ENCODE peak calls at places on chromosomes 16 and 17, in five cellular contexts. G is HepG2, R is SK-N-SH, J is HCT116, N is K562. Z is an unnamed sample.

GRCh38 chr17:13597723-13598347 is 3.9 kb downstream of the HS3ST3A1 start:
- DNase-seq in J (peak; percentile 27), G (peak; percentile 45), N (peak; percentile 61), R (peak; percentile 54), Z (peak; percentile 72)

GRCh38 chr17:78682363-78682762 is 99.7 kb downstream of the CYTH1 start:
- DNase-seq in J (no peak), N (no peak), R (no peak), G (no peak), Z (no peak)

GRCh38 chr16:8464979-8465378 is 125.3 kb downstream of the TMEM114 start:
- DNase-seq in J (no peak), R (no peak), G (no peak), N (no peak), Z (no peak)

GRCh38 chr17:79845601-79845949 is 6.3 kb upstream of the CBX4 start:
- DNase-seq in N (peak; percentile 88), J (no peak), G (peak; percentile 50), R (no peak), Z (no peak)

GRCh38 chr17:55734128-55734781 is 11.6 kb upstream of the TMEM100 start:
- DNase-seq in J (no peak), G (no peak), N (peak; percentile 51), R (peak; percentile 44), Z (no peak)

GRCh38 chr16:180101-180920 is at the start of gene HBQ1:
- DNase-seq in G (peak; percentile 21), R (peak; percentile 97), N (peak; percentile 85), J (no peak), Z (no peak)

GRCh38 chr16:53912155-53912554 is 208.2 kb downstream of the FTO start:
- DNase-seq in N (no peak), G (no peak), R (no peak), J (no peak), Z (no peak)

GRCh38 chr16:49466529-49466831 is 92.9 kb downstream of the C16orf78 start:
- DNase-seq in R (no peak), N (no peak), J (no peak), G (no peak), Z (no peak)

GRCh38 chr16:54934536-54935410 is 4.1 kb downstream of the IRX5 start:
- DNase-seq in N (no peak), R (peak; percentile 48), J (no peak), G (no peak), Z (peak; percentile 31)

GRCh38 chr16:87145181-87146176 is 171.7 kb downstream of the C16orf95 start:
- DNase-seq in G (no peak), J (peak; percentile 97), R (no peak), N (peak; percentile 84), Z (no peak)

GRCh38 chr17:37786481-37786880 is 41.6 kb upstream of the HNF1B start:
- DNase-seq in J (no peak), G (no peak), N (no peak), R (no peak), Z (no peak)

GRCh38 chr17:15511142-15511541 is 43.7 kb upstream of the CDRT4 start:
- DNase-seq in R (no peak), J (no peak), G (no peak), N (no peak), Z (no peak)

GRCh38 chr16:13962232-13962631 is 42.3 kb downstream of the ERCC4 start:
- DNase-seq in G (no peak), N (no peak), J (no peak), R (no peak), Z (no peak)

GRCh38 chr17:7440113-7440822 is 956 bp downstream of the FGF11 start:
- DNase-seq in N (peak; percentile 33), J (no peak), G (no peak), R (peak; percentile 93), Z (peak; percentile 32)

GRCh38 chr16:85628651-85629050 is 15.5 kb downstream of the GSE1 start:
- DNase-seq in J (no peak), N (peak; percentile 41), G (no peak), R (no peak), Z (no peak)

GRCh38 chr17:6429266-6429665 is 5.7 kb downstream of the AIPL1 start:
- DNase-seq in G (no peak), R (no peak), J (no peak), N (no peak), Z (no peak)

GRCh38 chr17:8788998-8789397 is 10.2 kb downstream of the MFSD6L start:
- DNase-seq in J (no peak), G (peak; percentile 54), N (no peak), R (no peak), Z (no peak)

GRCh38 chr17:2893422-2893914 is 97.2 kb downstream of the RAP1GAP2 start:
- DNase-seq in N (no peak), R (no peak), G (no peak), J (peak; percentile 90), Z (no peak)

GRCh38 chr16:78775161-78775561 is 675.7 kb downstream of the WWOX start:
- DNase-seq in G (no peak), N (no peak), J (no peak), R (no peak), Z (no peak)

GRCh38 chr17:17467720-17468119 is 9.1 kb upstream of the MED9 start:
- DNase-seq in N (no peak), R (no peak), G (no peak), J (no peak), Z (no peak)

GRCh38 chr16:13708361-13708760 is 211.6 kb upstream of the ERCC4 start:
- DNase-seq in N (no peak), R (no peak), G (no peak), J (no peak), Z (peak; percentile 64)

GRCh38 chr17:6627019-6627418 is 13.5 kb downstream of the KIAA0753 start:
- DNase-seq in J (no peak), N (no peak), R (no peak), G (no peak), Z (no peak)

GRCh38 chr17:9115446-9116265 is 94.3 kb downstream of the NTN1 start:
- DNase-seq in G (peak; percentile 4), R (peak; percentile 31), J (no peak), N (peak; percentile 9), Z (peak; percentile 43)

GRCh38 chr16:102060-102855 is 24.2 kb downstream of the MPG start:
- DNase-seq in G (no peak), N (no peak), J (no peak), R (no peak), Z (no peak)

GRCh38 chr17:67217446-67217845 is 27.6 kb downstream of the HELZ start:
- DNase-seq in R (no peak), G (no peak), J (no peak), N (peak; percentile 86), Z (no peak)

GRCh38 chr17:67216544-67217320 is 28.3 kb downstream of the HELZ start:
- DNase-seq in J (no peak), G (no peak), R (no peak), N (no peak), Z (no peak)

GRCh38 chr17:67212716-67213417 is 32.1 kb downstream of the HELZ start:
- DNase-seq in G (no peak), N (no peak), J (no peak), R (no peak), Z (no peak)

GRCh38 chr17:67218385-67218950 is 26.5 kb downstream of the HELZ start:
- DNase-seq in G (no peak), J (no peak), R (no peak), N (no peak), Z (no peak)

GRCh38 chr17:67215991-67216421 is 29.0 kb downstream of the HELZ start:
- DNase-seq in N (no peak), J (no peak), G (peak; percentile 33), R (no peak), Z (no peak)
- TF ChIP-seq JUND in N (no peak), J (no peak), G (no peak), R (no peak), Z (no peak)

DNA sequence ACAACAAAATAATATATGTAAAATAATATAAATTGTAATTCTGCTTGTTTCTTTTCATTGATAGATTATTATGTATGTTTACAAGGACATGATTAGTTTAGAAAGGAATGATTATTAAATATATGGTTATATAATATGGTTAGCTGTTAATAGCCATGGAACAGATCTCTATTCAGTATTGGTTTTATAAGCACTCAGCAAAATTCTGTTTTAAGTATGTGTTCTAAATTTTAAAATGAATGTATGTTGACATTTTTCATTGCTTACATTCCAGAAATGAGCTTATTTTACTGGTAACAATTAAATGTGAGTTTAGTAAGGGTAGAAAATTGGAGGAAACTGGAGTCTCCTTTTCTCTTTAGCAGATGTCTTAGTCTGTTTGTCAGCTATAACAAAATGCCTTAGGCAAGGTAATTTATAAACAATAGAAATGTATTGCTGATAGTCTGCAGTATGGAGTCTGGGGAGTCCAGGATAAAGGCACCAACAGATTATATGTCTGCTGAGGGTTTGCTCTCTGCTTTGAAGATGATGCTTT is 45.4 kb downstream of the NFAT5 start:
- DNase-seq in R (peak; percentile 26), J (no peak), N (no peak), G (no peak), Z (no peak)
- TF ChIP-seq JUND in R (no peak), J (no peak), N (no peak), G (no peak), Z (no peak)

DNA sequence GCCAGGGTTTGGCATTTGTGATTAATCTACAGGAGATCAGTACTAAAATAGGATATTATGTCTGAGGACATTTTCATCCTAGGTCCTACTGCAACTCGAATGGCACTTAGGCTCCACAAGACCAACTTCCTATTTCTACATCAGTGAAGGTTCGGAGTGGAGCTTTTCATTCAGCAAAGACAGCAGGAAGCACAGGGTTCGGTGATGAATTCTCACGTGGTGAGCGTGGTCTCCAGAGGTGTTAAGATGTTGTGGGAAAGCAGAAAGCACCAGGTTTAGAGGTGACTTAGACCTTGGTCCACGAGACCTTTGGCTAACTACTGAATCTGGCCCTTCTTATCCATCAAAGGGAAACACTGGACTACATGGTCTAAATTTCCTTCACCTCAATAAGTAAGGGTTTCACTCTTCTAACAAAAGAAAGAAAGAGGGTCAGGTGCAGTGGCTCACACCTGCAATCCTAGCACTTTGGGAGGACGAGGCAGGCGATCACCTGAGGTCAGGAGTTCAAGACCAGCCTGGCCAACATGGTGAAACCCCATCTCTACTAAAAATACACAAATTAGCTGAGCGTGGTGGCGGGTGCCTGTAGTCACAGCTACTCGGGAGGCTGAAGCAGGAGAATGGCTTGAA is 14.0 kb upstream of the HELZ start:
- DNase-seq in J (no peak), N (no peak), R (no peak), G (no peak), Z (no peak)
- TF ChIP-seq JUND in J (no peak), N (no peak), R (no peak), G (no peak), Z (no peak)

GRCh38 chr17:58409432-58409831 is 7.9 kb downstream of the RNF43 start:
- DNase-seq in J (no peak), N (no peak), G (no peak), R (no peak), Z (no peak)

GRCh38 chr17:58412910-58413630 is 4.3 kb downstream of the RNF43 start:
- DNase-seq in J (no peak), N (peak; percentile 54), G (peak; percentile 84), R (no peak), Z (no peak)

GRCh38 chr17:58410714-58411407 is 6.5 kb downstream of the RNF43 start:
- DNase-seq in G (no peak), N (no peak), R (no peak), J (no peak), Z (no peak)

GRCh38 chr17:58412064-58412703 is 5.2 kb downstream of the RNF43 start:
- DNase-seq in G (no peak), J (no peak), N (no peak), R (no peak), Z (no peak)

DNA sequence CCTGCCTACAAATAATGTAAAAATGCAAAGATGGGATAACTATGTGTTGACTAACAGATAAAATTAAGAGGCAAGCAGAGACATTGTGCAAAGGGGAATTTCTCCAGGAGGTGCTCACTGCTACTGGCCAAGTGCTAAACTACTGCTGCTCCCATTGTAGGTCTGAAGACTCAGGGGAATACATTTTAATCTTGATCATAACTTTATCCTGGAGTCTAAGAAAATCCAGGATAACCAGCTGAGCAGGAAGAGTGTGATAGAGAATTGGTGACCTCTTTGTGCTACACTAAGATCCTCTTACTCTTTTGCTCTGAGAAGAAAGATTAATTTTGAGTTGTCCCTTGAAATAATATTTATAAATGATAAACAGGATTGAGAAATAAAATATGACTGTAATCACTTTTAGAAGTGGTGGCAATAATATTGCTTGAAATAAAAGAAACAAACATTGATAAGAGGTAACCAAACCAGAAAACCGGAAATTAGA is 5.9 kb downstream of the RNF43 start:
- DNase-seq in R (no peak), J (no peak), G (no peak), N (no peak), Z (no peak)
- TF ChIP-seq JUND in R (no peak), J (no peak), G (no peak), N (no peak), Z (no peak)